ENCODE peak calls at places on chromosomes 12 and 14, in six cellular contexts. One of them, this sample, is unnamed.
A peak's percentile ranks its signal among the peaks of the same experiment; 100 is the strongest.

GRCh38 chr12:69388371-69388770 is 28.8 kb downstream of the YEATS4 start:
- DNase-seq in PC-9: no peak
- DNase-seq in fibroblast of lung: peak; percentile 85
- DNase-seq in IMR-90: peak; percentile 81
- DNase-seq in lower lobe of right lung: no peak
- DNase-seq in breast epithelium: no peak
- DNase-seq in this sample: peak; percentile 37

GRCh38 chr12:57110189-57111045 is 745 bp downstream of the STAT6 start:
- DNase-seq in IMR-90: peak; percentile 37
- DNase-seq in lower lobe of right lung: peak; percentile 84
- DNase-seq in breast epithelium: peak; percentile 71
- DNase-seq in fibroblast of lung: peak; percentile 50
- DNase-seq in PC-9: peak; percentile 55
- DNase-seq in this sample: peak; percentile 60

GRCh38 chr14:36383674-36384421 is 63.4 kb upstream of the MBIP start:
- DNase-seq in fibroblast of lung: no peak
- DNase-seq in breast epithelium: peak; percentile 50
- DNase-seq in lower lobe of right lung: peak; percentile 71
- DNase-seq in IMR-90: no peak
- DNase-seq in PC-9: peak; percentile 2
- DNase-seq in this sample: peak; percentile 44

GRCh38 chr12:19804737-19805136 is 365.4 kb downstream of the AEBP2 start:
- DNase-seq in IMR-90: no peak
- DNase-seq in fibroblast of lung: no peak
- DNase-seq in PC-9: no peak
- DNase-seq in breast epithelium: no peak
- DNase-seq in lower lobe of right lung: no peak
- DNase-seq in this sample: no peak

GRCh38 chr12:31477669-31478068 is 113.3 kb downstream of the DENND5B start:
- DNase-seq in PC-9: no peak
- DNase-seq in fibroblast of lung: no peak
- DNase-seq in IMR-90: no peak
- DNase-seq in breast epithelium: no peak
- DNase-seq in lower lobe of right lung: no peak
- DNase-seq in this sample: no peak

GRCh38 chr14:75254381-75254821 is 24.2 kb upstream of the FOS start:
- DNase-seq in breast epithelium: peak; percentile 81
- DNase-seq in fibroblast of lung: no peak
- DNase-seq in IMR-90: no peak
- DNase-seq in lower lobe of right lung: peak; percentile 58
- DNase-seq in PC-9: peak; percentile 84
- DNase-seq in this sample: peak; percentile 99

GRCh38 chr12:807041-807717 is 54.8 kb downstream of the WNK1 start:
- DNase-seq in lower lobe of right lung: no peak
- DNase-seq in PC-9: no peak
- DNase-seq in IMR-90: no peak
- DNase-seq in breast epithelium: no peak
- DNase-seq in fibroblast of lung: no peak
- DNase-seq in this sample: no peak

GRCh38 chr12:19575307-19576243 is 136.3 kb downstream of the AEBP2 start:
- DNase-seq in fibroblast of lung: peak; percentile 60
- DNase-seq in breast epithelium: peak; percentile 43
- DNase-seq in PC-9: peak; percentile 62
- DNase-seq in IMR-90: peak; percentile 74
- DNase-seq in lower lobe of right lung: peak; percentile 47
- DNase-seq in this sample: peak; percentile 28

GRCh38 chr12:95611676-95612309 is 60.5 kb upstream of the USP44 start:
- DNase-seq in IMR-90: peak; percentile 74
- DNase-seq in lower lobe of right lung: no peak
- DNase-seq in fibroblast of lung: no peak
- DNase-seq in breast epithelium: no peak
- DNase-seq in PC-9: no peak
- DNase-seq in this sample: no peak

GRCh38 chr14:100688598-100689499 is 37.8 kb upstream of the DLK1 start:
- DNase-seq in PC-9: no peak
- DNase-seq in lower lobe of right lung: no peak
- DNase-seq in fibroblast of lung: peak; percentile 76
- DNase-seq in IMR-90: peak; percentile 82
- DNase-seq in breast epithelium: no peak
- DNase-seq in this sample: peak; percentile 48

GRCh38 chr12:103851127-103851526 is 10.1 kb upstream of the NT5DC3 start:
- DNase-seq in fibroblast of lung: no peak
- DNase-seq in IMR-90: peak; percentile 49
- DNase-seq in breast epithelium: no peak
- DNase-seq in lower lobe of right lung: no peak
- DNase-seq in PC-9: no peak
- DNase-seq in this sample: peak; percentile 67

GRCh38 chr14:53932966-53933365 is 23.7 kb downstream of the BMP4 start:
- DNase-seq in PC-9: no peak
- DNase-seq in IMR-90: no peak
- DNase-seq in lower lobe of right lung: no peak
- DNase-seq in fibroblast of lung: no peak
- DNase-seq in breast epithelium: no peak
- DNase-seq in this sample: no peak

GRCh38 chr12:60070541-60070940 is 474.7 kb downstream of the SLC16A7 start:
- DNase-seq in IMR-90: peak; percentile 8
- DNase-seq in PC-9: no peak
- DNase-seq in fibroblast of lung: no peak
- DNase-seq in breast epithelium: no peak
- DNase-seq in lower lobe of right lung: no peak
- DNase-seq in this sample: peak; percentile 79

GRCh38 chr14:31568671-31569070 is 7.5 kb downstream of the NUBPL start:
- DNase-seq in breast epithelium: no peak
- DNase-seq in IMR-90: peak; percentile 61
- DNase-seq in fibroblast of lung: peak; percentile 73
- DNase-seq in lower lobe of right lung: no peak
- DNase-seq in PC-9: no peak
- DNase-seq in this sample: no peak

GRCh38 chr12:84756961-84757360 is 155.6 kb downstream of the SLC6A15 start:
- DNase-seq in fibroblast of lung: peak; percentile 15
- DNase-seq in lower lobe of right lung: no peak
- DNase-seq in breast epithelium: no peak
- DNase-seq in PC-9: no peak
- DNase-seq in IMR-90: peak; percentile 73
- DNase-seq in this sample: peak; percentile 15

GRCh38 chr14:92323031-92323915 is at the start of gene SLC24A4:
- DNase-seq in PC-9: no peak
- DNase-seq in lower lobe of right lung: no peak
- DNase-seq in IMR-90: no peak
- DNase-seq in breast epithelium: no peak
- DNase-seq in fibroblast of lung: no peak
- DNase-seq in this sample: peak; percentile 45

GRCh38 chr14:68653108-68653507 is 139.8 kb downstream of the ZFP36L1 start:
- DNase-seq in fibroblast of lung: no peak
- DNase-seq in lower lobe of right lung: no peak
- DNase-seq in IMR-90: no peak
- DNase-seq in breast epithelium: peak; percentile 14
- DNase-seq in PC-9: no peak
- DNase-seq in this sample: no peak

GRCh38 chr12:99959549-99960170 is 25.1 kb downstream of the ANKS1B start:
- DNase-seq in IMR-90: no peak
- DNase-seq in PC-9: no peak
- DNase-seq in fibroblast of lung: peak; percentile 12
- DNase-seq in lower lobe of right lung: no peak
- DNase-seq in breast epithelium: no peak
- DNase-seq in this sample: peak; percentile 10

GRCh38 chr12:132633901-132634300 is 15.3 kb downstream of the P2RX2 start:
- DNase-seq in breast epithelium: no peak
- DNase-seq in fibroblast of lung: no peak
- DNase-seq in lower lobe of right lung: no peak
- DNase-seq in IMR-90: no peak
- DNase-seq in PC-9: no peak
- DNase-seq in this sample: no peak

GRCh38 chr12:93742086-93742934 is 65.1 kb downstream of the CRADD start:
- DNase-seq in IMR-90: peak; percentile 60
- DNase-seq in lower lobe of right lung: peak; percentile 87
- DNase-seq in PC-9: peak; percentile 72
- DNase-seq in breast epithelium: peak; percentile 62
- DNase-seq in fibroblast of lung: peak; percentile 78
- DNase-seq in this sample: peak; percentile 65

GRCh38 chr14:77066555-77067172 is 31.4 kb upstream of the CIPC start:
- DNase-seq in lower lobe of right lung: no peak
- DNase-seq in PC-9: no peak
- DNase-seq in IMR-90: no peak
- DNase-seq in fibroblast of lung: no peak
- DNase-seq in breast epithelium: no peak
- DNase-seq in this sample: no peak

GRCh38 chr14:91047174-91047753 is 13.2 kb downstream of the RPS6KA5 start:
- DNase-seq in IMR-90: no peak
- DNase-seq in breast epithelium: no peak
- DNase-seq in lower lobe of right lung: no peak
- DNase-seq in fibroblast of lung: no peak
- DNase-seq in PC-9: no peak
- DNase-seq in this sample: no peak

GRCh38 chr12:96989916-96990315 is 82.9 kb downstream of the NEDD1 start:
- DNase-seq in breast epithelium: no peak
- DNase-seq in fibroblast of lung: no peak
- DNase-seq in lower lobe of right lung: no peak
- DNase-seq in IMR-90: no peak
- DNase-seq in PC-9: peak; percentile 15
- DNase-seq in this sample: peak; percentile 35

GRCh38 chr14:88380405-88380804 is 5.1 kb upstream of the SPATA7 start:
- DNase-seq in lower lobe of right lung: no peak
- DNase-seq in breast epithelium: no peak
- DNase-seq in PC-9: no peak
- DNase-seq in fibroblast of lung: peak; percentile 18
- DNase-seq in IMR-90: peak; percentile 5
- DNase-seq in this sample: no peak

GRCh38 chr12:96448287-96448686 is 41.1 kb upstream of the CFAP54 start:
- DNase-seq in lower lobe of right lung: no peak
- DNase-seq in PC-9: no peak
- DNase-seq in breast epithelium: no peak
- DNase-seq in fibroblast of lung: peak; percentile 57
- DNase-seq in IMR-90: peak; percentile 96
- DNase-seq in this sample: peak; percentile 93

GRCh38 chr14:57364659-57365450 is 25.5 kb upstream of the NAA30 start:
- DNase-seq in PC-9: no peak
- DNase-seq in fibroblast of lung: no peak
- DNase-seq in lower lobe of right lung: no peak
- DNase-seq in breast epithelium: no peak
- DNase-seq in IMR-90: no peak
- DNase-seq in this sample: no peak

DNA sequence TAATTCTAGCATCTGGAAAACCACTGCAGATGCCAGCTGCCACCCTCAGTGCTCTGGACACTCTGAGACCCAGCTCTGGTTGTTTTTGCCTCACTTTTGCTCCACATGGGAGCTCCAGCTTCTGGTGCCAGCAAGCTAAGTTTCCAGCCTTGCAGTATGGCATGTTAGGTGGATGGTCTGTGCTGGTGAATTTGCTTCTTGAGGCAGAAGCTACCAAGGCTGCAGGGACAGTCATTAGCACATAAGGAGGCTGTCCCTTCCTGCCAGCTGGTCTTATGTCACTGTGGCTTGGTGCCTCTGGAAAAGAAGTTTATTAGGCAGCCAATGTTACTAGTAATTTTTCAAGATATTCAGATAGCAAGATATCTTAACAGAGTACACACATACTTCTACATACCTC is 64.2 kb upstream of the CSRP2 start:
- DNase-seq in IMR-90: no peak
- DNase-seq in lower lobe of right lung: no peak
- DNase-seq in fibroblast of lung: no peak
- DNase-seq in PC-9: no peak
- DNase-seq in breast epithelium: no peak
- DNase-seq in this sample: no peak
- H3K4me3 ChIP-seq in IMR-90: no peak overlapping the region
- H3K4me3 ChIP-seq in lower lobe of right lung: no peak overlapping the region
- H3K4me3 ChIP-seq in fibroblast of lung: no peak overlapping the region
- H3K4me3 ChIP-seq in PC-9: no peak overlapping the region
- H3K4me3 ChIP-seq in breast epithelium: no peak overlapping the region
- H3K4me3 ChIP-seq in this sample: no peak overlapping the region

DNA sequence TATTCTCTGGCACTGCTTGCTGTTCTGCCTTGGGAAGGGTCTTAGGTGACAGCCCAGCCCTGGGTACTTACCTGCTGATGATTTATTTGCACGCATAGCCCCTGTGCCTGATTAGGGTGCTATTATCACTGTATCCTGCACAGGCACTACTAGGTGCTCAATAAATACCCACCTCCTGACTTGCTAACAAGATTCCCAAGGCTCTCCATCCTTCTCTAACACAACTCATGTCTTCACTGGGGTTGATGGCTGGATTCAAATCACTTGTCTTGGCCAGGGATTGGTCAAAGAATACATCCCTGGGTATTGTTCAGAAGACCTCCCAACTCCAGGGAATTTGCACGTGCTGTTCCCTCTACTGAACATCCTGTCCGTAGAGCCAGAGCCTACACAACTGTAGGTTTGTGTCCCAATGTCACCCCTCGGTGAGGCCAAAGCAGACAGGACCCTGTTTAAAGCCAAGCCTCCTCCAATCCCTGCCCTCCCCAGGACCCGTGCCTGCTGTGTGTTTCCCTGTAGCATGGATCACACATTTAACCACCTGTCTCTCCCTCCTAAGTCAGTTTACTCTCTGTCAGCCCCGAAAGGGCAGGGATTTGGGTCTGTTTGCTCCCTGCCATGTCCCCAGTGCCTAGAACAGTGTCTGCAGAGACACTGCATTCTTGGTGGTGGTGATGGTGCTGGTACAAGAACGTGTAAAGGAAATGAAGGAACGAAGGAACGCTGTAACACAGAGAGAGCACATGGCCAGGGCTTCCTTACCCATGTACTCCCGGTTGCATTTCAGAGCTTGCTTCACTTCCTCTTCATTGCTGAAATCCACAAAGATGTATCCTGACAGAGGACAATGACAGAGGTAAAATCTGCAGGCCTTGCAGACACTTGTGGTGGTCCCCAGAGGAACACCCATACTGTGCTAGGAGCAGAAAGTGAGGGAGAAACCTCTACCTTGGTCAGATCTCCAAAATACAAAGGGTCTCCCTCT is 16.5 kb downstream of the RBM19 start:
- DNase-seq in breast epithelium: no peak
- DNase-seq in PC-9: no peak
- DNase-seq in IMR-90: no peak
- DNase-seq in fibroblast of lung: no peak
- DNase-seq in lower lobe of right lung: no peak
- DNase-seq in this sample: no peak
- H3K36me3 ChIP-seq in breast epithelium: no peaks in the 10 kb centered on the region
- H3K36me3 ChIP-seq in PC-9: peaks cover 4% of the 10 kb centered on the region
- H3K36me3 ChIP-seq in IMR-90: peaks cover 56% of the 10 kb centered on the region
- H3K36me3 ChIP-seq in fibroblast of lung: peaks cover 12% of the 10 kb centered on the region
- H3K36me3 ChIP-seq in lower lobe of right lung: peaks cover 98% of the 10 kb centered on the region
- H3K36me3 ChIP-seq in this sample: peaks cover 21% of the 10 kb centered on the region

DNA sequence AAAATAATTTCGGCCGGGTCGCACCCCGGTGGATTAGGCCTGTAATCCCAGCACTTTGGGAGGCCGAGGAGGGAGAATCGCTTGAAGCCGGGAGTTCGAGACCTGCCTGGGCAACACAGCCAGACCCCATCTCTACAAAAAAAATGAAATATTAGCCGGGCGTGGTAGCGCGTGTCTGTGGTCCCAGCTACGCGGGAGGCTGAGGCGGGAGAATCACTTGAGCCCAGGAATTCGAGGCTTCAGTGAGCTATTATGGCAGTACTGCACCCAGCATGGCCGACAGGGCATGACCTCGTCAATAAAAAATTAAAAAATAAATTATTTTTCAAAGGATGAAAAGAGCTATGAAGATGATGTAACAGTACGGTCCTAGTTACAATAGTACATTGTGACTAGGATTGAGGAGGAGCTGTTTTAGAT is 523 bp downstream of the GTF2H3 start:
- DNase-seq in fibroblast of lung: no peak
- DNase-seq in breast epithelium: no peak
- DNase-seq in IMR-90: no peak
- DNase-seq in lower lobe of right lung: no peak
- DNase-seq in PC-9: no peak
- DNase-seq in this sample: no peak
- H3K4me3 ChIP-seq in fibroblast of lung: peak overlapping the region; percentile 98
- H3K4me3 ChIP-seq in breast epithelium: peak overlapping the region; percentile 64
- H3K4me3 ChIP-seq in IMR-90: peak overlapping the region; percentile 77
- H3K4me3 ChIP-seq in lower lobe of right lung: peak overlapping the region; percentile 89
- H3K4me3 ChIP-seq in PC-9: peak overlapping the region; percentile 98
- H3K4me3 ChIP-seq in this sample: peak overlapping the region; percentile 78

GRCh38 chr12:108788911-108789310 is 57.6 kb upstream of the CORO1C start:
- DNase-seq in breast epithelium: no peak
- DNase-seq in fibroblast of lung: no peak
- DNase-seq in PC-9: no peak
- DNase-seq in IMR-90: no peak
- DNase-seq in lower lobe of right lung: no peak
- DNase-seq in this sample: no peak
- H3K36me3 ChIP-seq in breast epithelium: no peaks in the 10 kb centered on the region
- H3K36me3 ChIP-seq in fibroblast of lung: peaks cover 46% of the 10 kb centered on the region
- H3K36me3 ChIP-seq in PC-9: no peaks in the 10 kb centered on the region
- H3K36me3 ChIP-seq in IMR-90: peaks cover 78% of the 10 kb centered on the region
- H3K36me3 ChIP-seq in lower lobe of right lung: peaks cover 96% of the 10 kb centered on the region
- H3K36me3 ChIP-seq in this sample: peaks cover 24% of the 10 kb centered on the region